ENCODE peak calls at places on chromosomes 1 and 21, in ten cellular contexts. One of them, this sample, is unnamed.

GRCh38 chr21:38349111-38349746 is 92.4 kb downstream of the KCNJ15 start:
- DNase-seq in left ventricle myocardium inferior: no peak
- DNase-seq in RWPE2: no peak
- DNase-seq in neural progenitor cell: no peak
- DNase-seq in keratinocyte: no peak
- DNase-seq in H9: no peak
- DNase-seq in WERI-Rb-1: no peak
- DNase-seq in IMR-90: peak; percentile 6
- DNase-seq in GM12865: no peak
- DNase-seq in omental fat pad: no peak
- DNase-seq in this sample: no peak

GRCh38 chr1:164748253-164748899 is 189.4 kb downstream of the PBX1 start:
- DNase-seq in omental fat pad: no peak
- DNase-seq in keratinocyte: no peak
- DNase-seq in neural progenitor cell: peak; percentile 83
- DNase-seq in WERI-Rb-1: peak; percentile 64
- DNase-seq in GM12865: no peak
- DNase-seq in H9: no peak
- DNase-seq in IMR-90: peak; percentile 99
- DNase-seq in RWPE2: no peak
- DNase-seq in left ventricle myocardium inferior: peak; percentile 55
- DNase-seq in this sample: no peak

GRCh38 chr21:41170442-41170841 is 2.5 kb downstream of the BACE2 start:
- DNase-seq in GM12865: peak; percentile 41
- DNase-seq in H9: peak; percentile 72
- DNase-seq in left ventricle myocardium inferior: peak; percentile 29
- DNase-seq in IMR-90: peak; percentile 34
- DNase-seq in neural progenitor cell: peak; percentile 64
- DNase-seq in RWPE2: no peak
- DNase-seq in keratinocyte: no peak
- DNase-seq in omental fat pad: no peak
- DNase-seq in WERI-Rb-1: peak; percentile 80
- DNase-seq in this sample: no peak

GRCh38 chr1:232459826-232460225 is 170.1 kb downstream of the SIPA1L2 start:
- DNase-seq in GM12865: no peak
- DNase-seq in H9: peak; percentile 60
- DNase-seq in IMR-90: no peak
- DNase-seq in left ventricle myocardium inferior: no peak
- DNase-seq in WERI-Rb-1: no peak
- DNase-seq in RWPE2: no peak
- DNase-seq in keratinocyte: no peak
- DNase-seq in omental fat pad: no peak
- DNase-seq in neural progenitor cell: peak; percentile 32
- DNase-seq in this sample: no peak

GRCh38 chr1:10900265-10900651 is 103.8 kb upstream of the CASZ1 start:
- DNase-seq in left ventricle myocardium inferior: no peak
- DNase-seq in WERI-Rb-1: peak; percentile 30
- DNase-seq in keratinocyte: no peak
- DNase-seq in RWPE2: peak; percentile 85
- DNase-seq in H9: no peak
- DNase-seq in IMR-90: no peak
- DNase-seq in omental fat pad: no peak
- DNase-seq in neural progenitor cell: no peak
- DNase-seq in GM12865: no peak
- DNase-seq in this sample: no peak

GRCh38 chr1:165549908-165550480 is 6.2 kb downstream of the LRRC52 start:
- DNase-seq in GM12865: no peak
- DNase-seq in neural progenitor cell: no peak
- DNase-seq in keratinocyte: no peak
- DNase-seq in H9: no peak
- DNase-seq in omental fat pad: no peak
- DNase-seq in RWPE2: no peak
- DNase-seq in IMR-90: no peak
- DNase-seq in WERI-Rb-1: no peak
- DNase-seq in left ventricle myocardium inferior: no peak
- DNase-seq in this sample: no peak

GRCh38 chr1:37556712-37557196 is at the start of gene DNALI1:
- DNase-seq in keratinocyte: no peak
- DNase-seq in WERI-Rb-1: peak; percentile 67
- DNase-seq in left ventricle myocardium inferior: peak; percentile 82
- DNase-seq in omental fat pad: peak; percentile 75
- DNase-seq in GM12865: peak; percentile 61
- DNase-seq in RWPE2: no peak
- DNase-seq in IMR-90: peak; percentile 88
- DNase-seq in neural progenitor cell: peak; percentile 96
- DNase-seq in H9: peak; percentile 97
- DNase-seq in this sample: peak; percentile 93

GRCh38 chr1:184160236-184160635 is 108.7 kb downstream of the TSEN15 start:
- DNase-seq in H9: no peak
- DNase-seq in RWPE2: no peak
- DNase-seq in neural progenitor cell: no peak
- DNase-seq in GM12865: peak; percentile 67
- DNase-seq in omental fat pad: no peak
- DNase-seq in keratinocyte: peak; percentile 82
- DNase-seq in left ventricle myocardium inferior: no peak
- DNase-seq in WERI-Rb-1: no peak
- DNase-seq in IMR-90: peak; percentile 90
- DNase-seq in this sample: no peak

DNA sequence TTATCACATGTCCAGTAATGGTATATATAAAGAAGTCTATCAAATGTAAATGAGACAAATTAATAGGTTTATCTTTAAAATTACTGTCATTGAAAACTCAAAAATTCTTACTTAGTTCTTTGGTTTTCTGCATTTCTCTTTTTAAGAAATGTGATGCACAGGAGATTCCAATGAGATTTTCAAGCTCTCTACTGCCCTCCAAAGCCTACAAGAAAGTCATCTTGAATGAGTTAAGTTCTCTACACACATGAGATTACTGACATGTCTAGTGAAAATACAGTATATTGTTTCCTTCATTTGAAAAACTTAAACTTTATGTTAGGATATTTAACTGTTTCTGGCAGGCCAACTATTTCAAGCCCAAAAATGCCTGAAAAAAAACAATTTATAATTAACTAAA is 68.8 kb downstream of the ITGB3BP start:
- DNase-seq in keratinocyte: no peak
- DNase-seq in left ventricle myocardium inferior: no peak
- DNase-seq in GM12865: no peak
- DNase-seq in RWPE2: no peak
- DNase-seq in WERI-Rb-1: no peak
- DNase-seq in H9: no peak
- DNase-seq in IMR-90: peak; percentile 43
- DNase-seq in omental fat pad: no peak
- DNase-seq in neural progenitor cell: peak; percentile 39
- DNase-seq in this sample: no peak
- TF ChIP-seq CTCF in keratinocyte: no peak
- TF ChIP-seq CTCF in left ventricle myocardium inferior: no peak
- TF ChIP-seq CTCF in GM12865: no peak
- TF ChIP-seq CTCF in RWPE2: peak; percentile 31
- TF ChIP-seq CTCF in WERI-Rb-1: no peak
- TF ChIP-seq CTCF in H9: peak; percentile 56
- TF ChIP-seq CTCF in IMR-90: peak; percentile 37
- TF ChIP-seq CTCF in omental fat pad: no peak
- TF ChIP-seq CTCF in neural progenitor cell: peak; percentile 44
- TF ChIP-seq CTCF in this sample: peak; percentile 48

DNA sequence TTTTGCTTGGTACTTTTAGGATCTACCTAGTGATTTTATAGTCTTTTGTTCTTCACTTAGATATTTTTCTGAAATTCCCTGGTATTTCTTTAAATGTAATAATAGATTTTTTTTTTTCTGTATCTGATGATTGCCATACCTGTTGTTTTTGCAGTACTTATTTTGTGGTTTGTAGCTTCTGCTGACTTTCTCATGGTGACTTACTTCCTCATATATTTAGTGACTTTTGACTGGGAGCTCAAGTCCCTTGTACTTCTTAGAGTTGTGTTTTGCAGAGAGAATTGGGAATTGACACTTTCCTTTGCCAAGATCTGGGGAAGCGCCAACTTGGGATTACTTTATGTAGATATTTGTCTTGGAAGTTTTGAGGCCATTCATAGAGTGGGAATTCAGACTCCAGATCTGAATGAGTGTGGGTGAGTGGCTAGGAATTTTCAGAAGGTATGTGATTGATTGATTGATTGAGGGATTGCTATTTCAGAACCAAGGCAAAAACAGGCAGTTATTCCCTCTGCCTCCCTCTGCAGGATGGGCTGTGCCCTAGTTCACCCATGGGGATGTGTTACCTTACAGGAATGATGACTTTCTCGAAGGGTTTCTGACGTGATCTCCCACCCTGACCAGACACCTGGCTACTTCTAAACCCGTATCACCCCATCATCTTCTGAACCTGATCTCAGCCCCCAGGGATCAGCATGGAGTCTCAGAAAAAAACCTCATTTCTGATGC is 219.5 kb downstream of the URB2 start:
- DNase-seq in GM12865: no peak
- DNase-seq in IMR-90: no peak
- DNase-seq in H9: no peak
- DNase-seq in WERI-Rb-1: no peak
- DNase-seq in left ventricle myocardium inferior: no peak
- DNase-seq in omental fat pad: no peak
- DNase-seq in neural progenitor cell: no peak
- DNase-seq in keratinocyte: no peak
- DNase-seq in RWPE2: no peak
- DNase-seq in this sample: no peak
- TF ChIP-seq CTCF in GM12865: no peak
- TF ChIP-seq CTCF in IMR-90: no peak
- TF ChIP-seq CTCF in H9: peak; percentile 51
- TF ChIP-seq CTCF in WERI-Rb-1: no peak
- TF ChIP-seq CTCF in left ventricle myocardium inferior: no peak
- TF ChIP-seq CTCF in omental fat pad: no peak
- TF ChIP-seq CTCF in neural progenitor cell: no peak
- TF ChIP-seq CTCF in keratinocyte: peak; percentile 24
- TF ChIP-seq CTCF in RWPE2: no peak
- TF ChIP-seq CTCF in this sample: no peak

DNA sequence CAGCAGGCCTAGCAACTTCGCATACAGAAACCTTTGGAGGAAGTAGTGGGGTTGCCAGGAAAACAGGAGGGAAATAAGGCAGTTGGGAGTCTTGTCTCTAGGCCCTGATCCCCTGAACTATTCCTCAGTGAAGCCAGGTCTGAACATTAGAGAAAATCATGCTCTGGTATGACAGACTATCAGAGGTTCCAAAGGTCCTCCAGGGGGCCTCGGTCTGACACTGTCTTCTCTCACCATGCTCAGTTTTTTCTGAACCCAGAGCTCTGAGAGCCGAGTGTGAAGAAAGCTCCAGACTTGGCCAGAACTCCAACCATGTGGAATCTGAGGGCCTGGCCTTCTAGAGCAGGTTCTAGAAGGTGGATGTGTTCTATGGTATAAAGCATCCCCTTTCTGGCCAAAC is 4.0 kb downstream of the TOMM40L start:
- DNase-seq in GM12865: no peak
- DNase-seq in omental fat pad: no peak
- DNase-seq in neural progenitor cell: peak; percentile 39
- DNase-seq in keratinocyte: no peak
- DNase-seq in left ventricle myocardium inferior: no peak
- DNase-seq in RWPE2: no peak
- DNase-seq in WERI-Rb-1: no peak
- DNase-seq in H9: no peak
- DNase-seq in IMR-90: no peak
- DNase-seq in this sample: no peak
- TF ChIP-seq CTCF in GM12865: no peak
- TF ChIP-seq CTCF in omental fat pad: no peak
- TF ChIP-seq CTCF in neural progenitor cell: peak; percentile 30
- TF ChIP-seq CTCF in keratinocyte: peak; percentile 15
- TF ChIP-seq CTCF in left ventricle myocardium inferior: no peak
- TF ChIP-seq CTCF in RWPE2: no peak
- TF ChIP-seq CTCF in WERI-Rb-1: peak; percentile 47
- TF ChIP-seq CTCF in H9: peak; percentile 49
- TF ChIP-seq CTCF in IMR-90: no peak
- TF ChIP-seq CTCF in this sample: peak; percentile 42

GRCh38 chr1:19637606-19638005 is 6.5 kb upstream of the NBL1 start:
- DNase-seq in WERI-Rb-1: no peak
- DNase-seq in GM12865: no peak
- DNase-seq in IMR-90: no peak
- DNase-seq in RWPE2: no peak
- DNase-seq in H9: no peak
- DNase-seq in omental fat pad: no peak
- DNase-seq in keratinocyte: no peak
- DNase-seq in left ventricle myocardium inferior: no peak
- DNase-seq in neural progenitor cell: no peak
- DNase-seq in this sample: no peak

GRCh38 chr1:19643113-19643512 is 998 bp upstream of the NBL1 start:
- DNase-seq in omental fat pad: no peak
- DNase-seq in WERI-Rb-1: no peak
- DNase-seq in keratinocyte: peak; percentile 57
- DNase-seq in left ventricle myocardium inferior: no peak
- DNase-seq in IMR-90: no peak
- DNase-seq in GM12865: no peak
- DNase-seq in RWPE2: no peak
- DNase-seq in H9: no peak
- DNase-seq in neural progenitor cell: no peak
- DNase-seq in this sample: no peak

GRCh38 chr1:19639999-19640362 is 4.1 kb upstream of the NBL1 start:
- DNase-seq in omental fat pad: no peak
- DNase-seq in neural progenitor cell: no peak
- DNase-seq in keratinocyte: no peak
- DNase-seq in RWPE2: no peak
- DNase-seq in IMR-90: peak; percentile 34
- DNase-seq in H9: no peak
- DNase-seq in left ventricle myocardium inferior: no peak
- DNase-seq in GM12865: no peak
- DNase-seq in WERI-Rb-1: no peak
- DNase-seq in this sample: no peak

GRCh38 chr1:19643602-19644419 is at the start of gene NBL1:
- DNase-seq in left ventricle myocardium inferior: peak; percentile 84
- DNase-seq in IMR-90: peak; percentile 54
- DNase-seq in WERI-Rb-1: peak; percentile 62
- DNase-seq in neural progenitor cell: peak; percentile 63
- DNase-seq in RWPE2: no peak
- DNase-seq in omental fat pad: no peak
- DNase-seq in keratinocyte: no peak
- DNase-seq in GM12865: peak; percentile 52
- DNase-seq in H9: no peak
- DNase-seq in this sample: no peak

DNA sequence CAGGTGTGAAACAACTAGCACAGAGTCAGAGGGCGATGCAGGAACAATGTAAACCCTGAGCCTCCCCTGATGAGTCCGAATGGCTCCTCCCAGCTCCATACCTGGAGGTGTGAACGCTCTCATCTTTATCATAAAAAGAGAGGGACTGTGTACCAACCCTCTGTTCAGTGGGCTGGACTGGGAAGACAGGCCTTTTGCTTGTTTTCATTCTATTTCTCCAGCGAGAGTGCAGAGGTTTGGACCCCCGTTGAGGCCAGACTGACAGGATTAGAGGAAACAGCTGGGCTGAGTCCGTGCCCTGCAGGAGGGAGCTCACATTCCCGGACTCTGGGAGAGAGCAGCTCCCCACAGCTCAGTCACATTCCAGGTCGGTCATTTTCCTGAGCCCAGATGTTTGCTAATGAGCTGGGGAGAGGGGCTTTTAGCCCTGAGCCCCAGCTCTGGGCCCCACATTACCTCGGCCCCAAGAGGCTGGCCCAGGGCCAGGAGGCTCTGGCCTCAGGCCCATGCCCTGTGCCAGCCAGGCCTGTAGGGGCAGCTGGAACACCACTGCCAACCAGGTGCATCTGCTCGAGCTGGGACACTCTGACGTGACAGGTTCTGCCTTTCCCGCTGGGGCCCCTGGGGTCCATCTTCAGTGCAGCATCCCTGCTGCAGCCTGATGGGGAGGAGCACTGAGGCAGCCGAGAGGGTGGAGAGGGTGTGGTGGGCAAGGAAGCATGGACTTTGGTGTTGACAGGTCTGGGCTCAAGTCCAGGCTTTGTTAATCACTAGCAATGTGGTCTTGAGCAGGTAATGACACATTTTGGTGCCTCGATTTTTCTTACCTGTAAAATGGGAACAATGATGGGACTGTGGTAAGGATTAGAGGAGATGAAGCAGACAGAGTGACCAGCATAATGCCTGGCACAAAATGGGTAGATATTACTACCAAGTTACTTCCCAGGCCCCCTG is 3.5 kb upstream of the NBL1 start:
- DNase-seq in IMR-90: peak; percentile 26
- DNase-seq in omental fat pad: no peak
- DNase-seq in RWPE2: no peak
- DNase-seq in neural progenitor cell: peak; percentile 94
- DNase-seq in left ventricle myocardium inferior: no peak
- DNase-seq in keratinocyte: peak; percentile 63
- DNase-seq in GM12865: no peak
- DNase-seq in WERI-Rb-1: no peak
- DNase-seq in H9: peak; percentile 77
- DNase-seq in this sample: no peak
- TF ChIP-seq CTCF in IMR-90: no peak
- TF ChIP-seq CTCF in omental fat pad: no peak
- TF ChIP-seq CTCF in RWPE2: no peak
- TF ChIP-seq CTCF in neural progenitor cell: no peak
- TF ChIP-seq CTCF in left ventricle myocardium inferior: no peak
- TF ChIP-seq CTCF in keratinocyte: no peak
- TF ChIP-seq CTCF in GM12865: no peak
- TF ChIP-seq CTCF in WERI-Rb-1: no peak
- TF ChIP-seq CTCF in H9: peak; percentile 18
- TF ChIP-seq CTCF in this sample: no peak